ENCODE peak calls at places on chromosomes 7 and 10, in nine cellular contexts. C is NCI-H460; G is GM06990; I is lung microvascular endothelial cell; P is BJ; O is activated CD4-positive, alpha-beta T cell treated with anti-CD3 and anti-CD28 coated beads, Interleukin-2, amount 50 U/mL, for 1 hour; K is CD8-positive, alpha-beta memory T cell; V is non-pigmented ciliary epithelial cell; N is stimulated activated CD4-positive, alpha-beta T cell treated with anti-CD3 and anti-CD28 coated beads, Interleukin-12 subunit alpha, Interleukin-12 subunit beta, amount 100 ng/mL, for 48 hours. H is an unnamed sample.

GRCh38 chr10:59285848-59286247 is 76.5 kb downstream of the FAM13C start:
- DNase-seq in I (no peak), K (no peak), C (no peak), N (no peak), O (no peak), V (no peak), P (no peak), G (no peak), H (no peak)

GRCh38 chr7:130914589-130915294 is 180.7 kb upstream of the KLF14 start:
- DNase-seq in C (no peak), I (no peak), N (no peak), O (no peak), K (no peak), G (no peak), P (no peak), V (no peak), H (no peak)

GRCh38 chr10:78742730-78743615 is 325.8 kb upstream of the ZMIZ1 start:
- DNase-seq in P (no peak), C (no peak), G (no peak), N (no peak), O (no peak), V (no peak), K (peak), I (no peak), H (no peak)

GRCh38 chr7:6590645-6591110 is 857 bp downstream of the INTS15 start:
- DNase-seq in O (no peak), V (no peak), G (no peak), C (no peak), I (no peak), K (no peak), P (no peak), N (no peak), H (no peak)

GRCh38 chr7:85095357-85095756 is 91.5 kb downstream of the SEMA3D start:
- DNase-seq in G (no peak), C (no peak), K (no peak), V (no peak), N (no peak), I (peak), O (no peak), P (no peak), H (no peak)

GRCh38 chr10:12834721-12835120 is 166.8 kb downstream of the CCDC3 start:
- DNase-seq in I (no peak), P (no peak), N (no peak), K (no peak), O (no peak), G (no peak), V (no peak), C (no peak), H (no peak)

GRCh38 chr7:74572301-74573090 is 85.0 kb upstream of the GTF2I start:
- DNase-seq in N (no peak), C (no peak), I (no peak), O (no peak), K (no peak), P (no peak), V (no peak), G (no peak), H (no peak)

GRCh38 chr10:119412244-119412750 is 130.2 kb downstream of the RGS10 start:
- DNase-seq in C (no peak), K (no peak), N (no peak), V (no peak), P (peak), I (peak), O (no peak), G (no peak), H (no peak)

GRCh38 chr10:85995791-85996190 is 370.8 kb downstream of the GRID1 start:
- DNase-seq in G (no peak), C (peak), N (peak), O (no peak), V (no peak), I (peak), P (no peak), K (no peak), H (no peak)

GRCh38 chr10:1548596-1548995 is 188.7 kb downstream of the ADARB2 start:
- DNase-seq in P (no peak), V (no peak), N (no peak), C (no peak), I (no peak), K (no peak), G (no peak), O (no peak), H (no peak)

GRCh38 chr7:1555046-1555812 is 776 bp downstream of the TMEM184A start:
- DNase-seq in G (no peak), N (no peak), O (no peak), C (no peak), K (no peak), V (no peak), I (no peak), P (peak), H (peak)

GRCh38 chr7:24059775-24060174 is 224.2 kb upstream of the NPY start:
- DNase-seq in G (no peak), O (no peak), K (no peak), C (no peak), N (no peak), P (no peak), I (no peak), V (no peak), H (peak)

GRCh38 chr7:117127585-117128168 is 174.4 kb downstream of the ST7 start:
- DNase-seq in K (peak), G (no peak), V (no peak), O (peak), N (peak), I (peak), P (peak), C (peak), H (peak)

GRCh38 chr10:13421382-13421917 is 73.4 kb upstream of the SEPHS1 start:
- DNase-seq in K (no peak), G (no peak), P (no peak), N (no peak), I (no peak), V (no peak), O (no peak), C (no peak), H (no peak)

GRCh38 chr7:43771567-43771966 is 13.1 kb downstream of the BLVRA start:
- DNase-seq in G (no peak), I (no peak), O (no peak), P (no peak), V (no peak), C (no peak), N (no peak), K (no peak), H (no peak)

GRCh38 chr10:76316234-76316633 is 884.8 kb downstream of the LRMDA start:
- DNase-seq in C (no peak), K (no peak), I (no peak), G (no peak), V (no peak), O (no peak), N (no peak), P (no peak), H (no peak)

GRCh38 chr10:6516277-6516676 is 63.8 kb downstream of the PRKCQ start:
- DNase-seq in V (no peak), P (no peak), N (no peak), O (no peak), G (no peak), I (no peak), C (no peak), K (no peak), H (no peak)

GRCh38 chr7:129875745-129876411 is 76.9 kb downstream of the UBE2H start:
- DNase-seq in V (no peak), I (no peak), P (no peak), G (no peak), K (no peak), N (no peak), C (no peak), O (no peak), H (no peak)

GRCh38 chr7:22193361-22194016 is 163.5 kb downstream of the RAPGEF5 start:
- DNase-seq in I (peak), V (peak), G (no peak), P (no peak), C (no peak), O (no peak), N (no peak), K (no peak), H (no peak)

GRCh38 chr7:26992670-26993069 is 103.1 kb downstream of the HOXA1 start:
- DNase-seq in P (no peak), O (no peak), I (no peak), V (no peak), G (no peak), C (no peak), K (no peak), N (no peak), H (no peak)

GRCh38 chr7:155872678-155873369 is 60.6 kb upstream of the SHH start:
- DNase-seq in I (no peak), V (no peak), O (no peak), K (no peak), C (no peak), N (no peak), P (no peak), G (no peak), H (no peak)

GRCh38 chr7:135833642-135834041 is 85.0 kb upstream of the FAM180A start:
- DNase-seq in G (no peak), N (no peak), C (no peak), P (no peak), O (no peak), K (no peak), I (no peak), V (no peak), H (peak)

GRCh38 chr10:75476985-75477384 is 45.6 kb downstream of the LRMDA start:
- DNase-seq in K (no peak), G (no peak), N (no peak), C (no peak), O (no peak), P (no peak), V (no peak), I (no peak), H (no peak)

GRCh38 chr7:35248576-35249536 is 5.0 kb downstream of the TBX20 start:
- DNase-seq in N (no peak), G (no peak), C (no peak), V (no peak), P (no peak), I (no peak), O (no peak), K (no peak), H (no peak)

GRCh38 chr7:67595421-67595820 is 598.8 kb downstream of the TYW1 start:
- DNase-seq in O (no peak), V (no peak), P (no peak), C (no peak), N (no peak), G (no peak), K (no peak), I (no peak), H (no peak)

GRCh38 chr10:61944445-61945123 is 43.1 kb downstream of the ARID5B start:
- DNase-seq in N (no peak), I (no peak), V (no peak), K (no peak), O (no peak), G (no peak), P (no peak), C (no peak), H (no peak)

GRCh38 chr10:33421789-33422188 is 87.3 kb upstream of the NRP1 start:
- DNase-seq in V (peak), I (peak), N (no peak), C (no peak), P (peak), K (no peak), G (no peak), O (no peak), H (no peak)

GRCh38 chr7:65974876-65975275 is 7.1 kb downstream of the GUSB start:
- DNase-seq in G (no peak), V (no peak), K (no peak), I (no peak), O (no peak), P (no peak), N (no peak), C (no peak), H (no peak)